ENCODE peak calls at places on chromosomes 13 and 19, in four cellular contexts. I, Y, H and F are unnamed samples.

GRCh38 chr13:32164622-32165268 is 133.2 kb downstream of the FRY start:
- DNase-seq in H (peak), I (peak), Y (peak), F (no peak)

GRCh38 chr19:43525836-43526771 is 897 bp downstream of the ETHE1 start:
- DNase-seq in Y (no peak), I (no peak), H (peak), F (no peak)

GRCh38 chr13:102443234-102443633 is 41.4 kb upstream of the FGF14 start:
- DNase-seq in I (no peak), Y (no peak), H (no peak), F (no peak)

GRCh38 chr13:112959206-112959605 is 9.8 kb upstream of the MCF2L start:
- DNase-seq in H (no peak), Y (no peak), I (no peak), F (no peak)

GRCh38 chr19:36049080-36049698 is 4.9 kb downstream of the THAP8 start:
- DNase-seq in I (no peak), H (no peak), Y (no peak), F (no peak)

GRCh38 chr19:4456566-4456842 is 1.1 kb downstream of the UBXN6 start:
- DNase-seq in I (peak), H (peak), Y (peak), F (no peak)

GRCh38 chr19:1237754-1238372 is at the start of gene CBARP:
- DNase-seq in I (no peak), H (peak), Y (no peak), F (no peak)

GRCh38 chr13:98997738-98998641 is 20.1 kb upstream of the DOCK9 start:
- DNase-seq in Y (peak), I (no peak), H (peak), F (no peak)

GRCh38 chr13:106573855-106574254 is 5.9 kb upstream of the ARGLU1 start:
- DNase-seq in Y (no peak), H (peak), I (no peak), F (no peak)

GRCh38 chr19:33293255-33294057 is 8.9 kb downstream of the CEBPA start:
- DNase-seq in Y (peak), H (peak), I (peak), F (no peak)

GRCh38 chr19:30214651-30215051 is 157.5 kb upstream of the ZNF536 start:
- DNase-seq in Y (no peak), I (peak), H (no peak), F (no peak)

GRCh38 chr19:6476155-6476895 is 5.3 kb downstream of the DENND1C start:
- DNase-seq in H (peak), I (no peak), Y (no peak), F (no peak)